ENCODE peak calls at places on chromosome 2, in seven cellular contexts. E is right lobe of liver, R is transverse colon, A is OCI-LY7, P is A549, F is hepatocyte, S is heart right ventricle. B is an unnamed sample.

GRCh38 chr2:113251118-113251517 is 27.6 kb downstream of the PAX8 start:
- DNase-seq in E (no peak), P (no peak), F (no peak), R (peak; percentile 23), A (no peak), S (no peak), B (no peak)

GRCh38 chr2:42513252-42513918 is 19.6 kb upstream of the KCNG3 start:
- DNase-seq in A (peak; percentile 50), P (peak; percentile 67), R (peak; percentile 34), S (no peak), F (peak; percentile 72), E (no peak), B (no peak)

GRCh38 chr2:223008162-223008561 is 43.8 kb upstream of the KCNE4 start:
- DNase-seq in E (no peak), R (no peak), A (no peak), S (peak; percentile 12), F (peak; percentile 24), P (no peak), B (no peak)

GRCh38 chr2:136212426-136213378 is 94.8 kb upstream of the CXCR4 start:
- DNase-seq in P (no peak), R (no peak), E (no peak), A (peak; percentile 79), F (no peak), S (no peak), B (no peak)

GRCh38 chr2:216215991-216216390 is 106.8 kb downstream of the XRCC5 start:
- DNase-seq in F (peak; percentile 49), E (no peak), R (no peak), S (no peak), P (peak; percentile 28), A (peak; percentile 45), B (peak; percentile 36)

GRCh38 chr2:38794235-38794946 is 16.4 kb downstream of the GEMIN6 start:
- DNase-seq in P (no peak), S (no peak), F (peak; percentile 53), E (no peak), R (no peak), A (no peak), B (no peak)

GRCh38 chr2:9302755-9303154 is 96.1 kb downstream of the ASAP2 start:
- DNase-seq in S (no peak), A (no peak), F (no peak), P (no peak), R (no peak), E (no peak), B (no peak)

GRCh38 chr2:45690223-45690622 is 38.7 kb downstream of the PRKCE start:
- DNase-seq in S (no peak), P (no peak), A (no peak), F (no peak), R (no peak), E (no peak), B (no peak)

GRCh38 chr2:8654483-8654882 is 27.4 kb upstream of the ID2 start:
- DNase-seq in R (no peak), S (no peak), F (no peak), E (no peak), A (no peak), P (no peak), B (no peak)

GRCh38 chr2:228841877-228842276 is 429.2 kb downstream of the PID1 start:
- DNase-seq in S (no peak), R (no peak), P (no peak), A (no peak), E (no peak), F (peak; percentile 62), B (no peak)

GRCh38 chr2:160384791-160385190 is 108.8 kb downstream of the RBMS1 start:
- DNase-seq in F (no peak), P (no peak), R (no peak), E (no peak), A (no peak), S (no peak), B (no peak)
- H3K4me1 ChIP-seq in F (peaks cover 42% of the 10 kb centered on the region), P (peaks cover 91% of the 10 kb centered on the region), R (peaks cover 36% of the 10 kb centered on the region), E (no peaks in the 10 kb centered on the region), A (peaks cover 10% of the 10 kb centered on the region), S (peaks cover 95% of the 10 kb centered on the region), B (peaks cover 41% of the 10 kb centered on the region)

GRCh38 chr2:237597680-237598145 is 7.2 kb upstream of the RAB17 start:
- DNase-seq in E (no peak), R (no peak), A (no peak), P (no peak), S (no peak), F (no peak), B (no peak)

GRCh38 chr2:237599465-237600110 is 9.1 kb upstream of the RAB17 start:
- DNase-seq in S (no peak), P (no peak), E (no peak), R (no peak), A (no peak), F (no peak), B (no peak)

GRCh38 chr2:237596856-237597679 is 6.5 kb upstream of the RAB17 start:
- DNase-seq in P (no peak), R (no peak), S (no peak), E (no peak), F (no peak), A (no peak), B (no peak)

GRCh38 chr2:237600205-237600846 is 9.8 kb upstream of the RAB17 start:
- DNase-seq in S (peak; percentile 52), F (peak; percentile 68), R (no peak), E (peak; percentile 52), A (peak; percentile 20), P (no peak), B (no peak)

DNA sequence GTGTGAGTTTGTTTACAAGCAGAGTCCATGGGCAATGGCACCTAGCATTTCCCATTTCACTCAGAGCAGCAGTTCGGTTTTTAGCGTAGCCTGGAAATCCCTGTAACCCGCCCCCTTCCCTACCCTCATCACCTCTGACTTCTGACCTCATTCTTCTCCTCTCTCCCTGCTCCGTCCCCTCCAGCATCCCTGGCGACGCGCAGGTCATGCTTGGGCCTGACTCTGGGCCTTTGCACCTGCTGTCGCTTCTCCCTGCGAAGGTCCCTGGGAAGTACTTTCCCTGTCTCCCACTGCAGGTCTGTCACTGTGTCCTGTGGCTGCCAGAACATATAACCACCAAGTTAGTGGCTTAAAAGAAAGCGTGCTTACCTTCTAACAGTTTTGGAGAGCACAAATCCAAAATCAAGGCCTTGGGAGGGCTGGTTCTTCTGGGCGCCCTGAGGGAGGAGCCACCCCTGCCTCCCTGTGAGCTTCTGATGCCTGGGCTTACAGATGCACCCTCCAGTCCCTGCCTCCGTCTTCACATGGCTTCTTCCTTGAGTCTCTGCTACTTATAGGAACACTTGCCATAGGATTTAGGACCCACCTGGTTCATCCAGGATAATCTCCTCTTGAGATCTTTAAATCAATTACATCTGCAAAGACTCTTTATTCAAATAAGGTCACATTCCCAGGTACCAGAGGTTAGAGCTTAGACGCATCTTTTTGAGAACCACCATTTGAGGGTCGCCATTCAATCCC is 8.1 kb upstream of the RAB17 start:
- DNase-seq in F (no peak), A (no peak), P (no peak), S (no peak), E (no peak), R (no peak), B (no peak)
- H3K27ac ChIP-seq in F (no peak overlapping the region), A (no peak overlapping the region), P (no peak overlapping the region), S (no peak overlapping the region), E (no peak overlapping the region), R (no peak overlapping the region), B (no peak overlapping the region)

GRCh38 chr2:237450108-237450507 is 36.1 kb upstream of the COL6A3 start:
- DNase-seq in A (no peak), F (no peak), E (no peak), S (no peak), R (no peak), P (no peak), B (no peak)

GRCh38 chr2:237453671-237454070 is 33.4 kb upstream of the MLPH start:
- DNase-seq in P (no peak), A (no peak), S (no peak), F (no peak), R (no peak), E (no peak), B (no peak)

GRCh38 chr2:237450583-237450982 is 36.5 kb upstream of the MLPH start:
- DNase-seq in S (no peak), E (no peak), F (no peak), R (no peak), P (no peak), A (no peak), B (no peak)

GRCh38 chr2:237452846-237453245 is 34.2 kb upstream of the MLPH start:
- DNase-seq in P (no peak), E (no peak), F (no peak), S (no peak), R (no peak), A (no peak), B (no peak)

DNA sequence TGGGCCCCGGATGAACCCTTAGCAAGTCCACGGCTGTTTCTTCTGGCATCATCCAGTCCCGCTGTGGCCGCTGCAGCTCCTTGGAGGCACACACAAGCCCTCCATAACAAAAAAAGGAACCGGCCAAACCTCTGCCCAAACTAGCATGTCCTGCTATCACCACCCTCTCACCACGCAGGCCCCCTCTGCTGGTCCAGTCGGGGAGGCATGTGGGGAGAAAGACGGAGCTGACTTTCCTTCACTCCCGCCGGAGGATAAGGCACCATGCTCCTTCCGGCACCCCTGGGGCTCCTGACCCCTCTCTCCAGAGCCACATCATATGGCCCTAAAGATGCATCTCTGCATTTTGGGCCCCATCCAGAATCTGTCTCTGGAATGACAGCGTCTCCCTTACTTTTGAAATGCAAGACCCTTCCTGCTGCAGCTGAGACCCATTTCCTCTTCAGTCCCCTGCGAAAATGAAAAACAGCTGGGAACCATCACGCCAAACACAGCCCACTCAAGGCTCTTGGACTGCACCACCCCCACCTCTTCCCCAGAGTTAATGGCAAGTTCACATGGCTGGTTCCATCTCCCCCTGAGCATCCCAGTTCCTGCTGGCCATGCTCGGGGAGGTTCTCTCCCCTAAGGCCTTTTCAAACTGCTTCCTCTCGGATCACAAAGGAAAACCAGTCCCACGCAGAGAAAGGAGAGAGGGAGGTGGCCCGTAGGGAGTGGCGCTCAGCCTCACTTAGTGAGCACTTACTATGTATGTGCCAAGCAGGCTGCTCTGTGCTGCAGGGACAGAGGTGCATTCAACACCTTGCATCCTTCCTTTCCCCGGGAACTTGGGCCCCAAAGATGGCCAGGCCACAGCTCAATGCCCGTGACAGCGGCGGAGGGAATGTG is 35.2 kb upstream of the MLPH start:
- DNase-seq in S (no peak), R (no peak), F (no peak), A (no peak), P (no peak), E (no peak), B (no peak)
- H3K4me1 ChIP-seq in S (peaks cover 59% of the 10 kb centered on the region), R (no peaks in the 10 kb centered on the region), F (peaks cover 5% of the 10 kb centered on the region), A (no peaks in the 10 kb centered on the region), P (peaks cover 6% of the 10 kb centered on the region), E (no peaks in the 10 kb centered on the region), B (peaks cover 7% of the 10 kb centered on the region)

DNA sequence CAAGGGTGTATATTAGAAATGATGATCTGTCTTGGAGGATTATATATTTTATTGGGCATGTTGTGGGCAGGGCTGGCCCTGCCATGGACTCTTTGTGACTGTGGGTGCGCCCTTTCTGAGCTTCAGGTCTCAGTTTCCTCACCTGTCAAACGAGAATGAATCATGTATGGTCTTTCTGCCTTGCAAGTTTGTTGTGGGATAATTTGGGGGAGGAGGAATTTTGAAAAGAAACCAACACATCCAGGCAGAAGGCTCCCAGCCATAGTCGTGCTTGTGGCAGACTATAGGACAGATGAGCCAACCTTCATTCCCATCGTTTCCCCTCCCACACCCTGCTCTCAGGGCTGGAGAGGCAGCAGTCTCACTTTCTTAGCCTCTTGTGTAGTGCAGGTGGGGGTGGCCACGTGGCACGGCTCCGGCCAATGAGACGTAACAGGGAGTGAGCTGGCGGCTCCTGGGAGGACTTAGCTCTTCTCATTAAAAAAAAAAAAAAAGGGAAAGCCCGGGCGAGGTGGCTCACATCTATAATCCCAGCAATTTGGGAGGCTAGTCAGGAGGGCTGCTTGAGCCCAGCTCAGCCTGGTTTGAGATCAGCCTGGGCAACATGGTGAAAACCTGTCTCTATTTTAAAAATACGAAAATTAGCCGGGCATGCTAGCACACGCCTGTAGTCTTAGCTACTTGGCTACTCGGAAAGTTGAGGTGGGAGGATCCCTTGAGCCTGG is 63.1 kb downstream of the RHOB start:
- DNase-seq in F (peak; percentile 82), A (no peak), P (no peak), S (no peak), R (peak; percentile 61), E (no peak), B (peak; percentile 82)
- H3K27ac ChIP-seq in F (no peak overlapping the region), A (no peak overlapping the region), P (peak overlapping the region; percentile 44), S (no peak overlapping the region), R (no peak overlapping the region), E (no peak overlapping the region), B (peak overlapping the region; percentile 79)

B was measured in keratinocyte.